ENCODE peak calls at places on chromosomes 12 and 14, in ten cellular contexts. F is endothelial cell; W is T-cell; G is head of caudate nucleus; L is effector memory CD8-positive, alpha-beta T cell; B is NCI-H460; J is tibial artery; D is activated T-helper 1 cell treated with anti-CD3 and anti-CD28 coated beads, Interleukin-2, amount 50 U/mL, for 16 hours; Q is fibroblast of the aortic adventitia; H is AG08395. R is an unnamed sample.

GRCh38 chr14:33682746-33683145 is 268.1 kb downstream of the EGLN3 start:
- DNase-seq in F (no peak), Q (peak; percentile 99), G (no peak), H (peak; percentile 81), J (peak; percentile 88), B (no peak), W (no peak), D (no peak), L (no peak), R (peak; percentile 88)

GRCh38 chr12:53999596-54000104 is 311 bp upstream of the HOXC9 start:
- DNase-seq in G (no peak), J (peak; percentile 81), H (peak; percentile 72), D (no peak), W (no peak), F (no peak), Q (peak; percentile 77), L (no peak), B (peak; percentile 44), R (no peak)

GRCh38 chr12:2804390-2805145 is 7.9 kb upstream of the ITFG2 start:
- DNase-seq in B (no peak), J (peak; percentile 85), F (no peak), H (peak; percentile 43), D (no peak), W (no peak), G (peak; percentile 54), Q (peak; percentile 79), L (no peak), R (peak; percentile 64)

GRCh38 chr12:130104114-130104513 is 58.1 kb upstream of the FZD10 start:
- DNase-seq in G (no peak), F (no peak), W (no peak), L (no peak), Q (no peak), J (no peak), H (no peak), D (no peak), B (no peak), R (no peak)

GRCh38 chr14:68593806-68594536 is 198.9 kb downstream of the ZFP36L1 start:
- DNase-seq in L (no peak), D (no peak), G (no peak), B (no peak), H (no peak), W (no peak), J (peak; percentile 21), Q (no peak), F (no peak), R (no peak)

GRCh38 chr12:692274-692673 is 29.0 kb upstream of the NINJ2 start:
- DNase-seq in H (no peak), L (no peak), B (no peak), G (no peak), W (no peak), Q (no peak), F (no peak), J (no peak), D (no peak), R (no peak)

GRCh38 chr12:98653866-98654493 is 8.9 kb downstream of the APAF1 start:
- DNase-seq in H (peak; percentile 51), G (peak; percentile 19), W (no peak), D (no peak), Q (peak; percentile 80), J (no peak), F (no peak), L (peak; percentile 12), B (peak; percentile 73), R (peak; percentile 85)

GRCh38 chr14:100544506-100545141 is 42.6 kb downstream of the BEGAIN start:
- DNase-seq in Q (no peak), J (no peak), D (no peak), B (no peak), F (no peak), L (no peak), H (no peak), G (no peak), W (no peak), R (no peak)

GRCh38 chr12:129310346-129310745 is 457.1 kb downstream of the GLT1D1 start:
- DNase-seq in G (no peak), D (no peak), J (no peak), H (no peak), F (no peak), W (no peak), B (no peak), Q (no peak), L (no peak), R (no peak)

GRCh38 chr12:72036393-72036792 is 97.7 kb downstream of the TPH2 start:
- DNase-seq in Q (no peak), J (no peak), F (no peak), D (no peak), G (no peak), L (no peak), W (no peak), B (no peak), H (no peak), R (no peak)

GRCh38 chr14:77475432-77476115 is 17.7 kb downstream of the AHSA1 start:
- DNase-seq in D (no peak), G (no peak), L (no peak), W (no peak), F (no peak), H (no peak), Q (no peak), B (no peak), J (peak; percentile 59), R (no peak)